ENCODE peak calls at places on chromosome 9, in five cellular contexts. One of them, this sample, is unnamed. For H3K4me1 and H3K27me3, the result is how much of the 10 kb centered on the place peaks cover.

GRCh38 chr9:83981126-83981871 is 694 bp downstream of the RMI1 start:
- ATAC-seq in HepG2: peak
- ATAC-seq in upper lobe of left lung: no peak
- ATAC-seq in naive thymus-derived CD4-positive, alpha-beta T cell: no peak
- ATAC-seq in K562: peak
- ATAC-seq in this sample: no peak

GRCh38 chr9:134681061-134681661 is 39.6 kb downstream of the COL5A1 start:
- ATAC-seq in HepG2: no peak
- ATAC-seq in upper lobe of left lung: no peak
- ATAC-seq in naive thymus-derived CD4-positive, alpha-beta T cell: no peak
- ATAC-seq in K562: no peak
- ATAC-seq in this sample: peak

GRCh38 chr9:20321683-20322082 is 300.6 kb downstream of the MLLT3 start:
- ATAC-seq in HepG2: no peak
- ATAC-seq in upper lobe of left lung: no peak
- ATAC-seq in naive thymus-derived CD4-positive, alpha-beta T cell: peak
- ATAC-seq in K562: no peak
- ATAC-seq in this sample: no peak

GRCh38 chr9:76451234-76451633 is 7.7 kb upstream of the GCNT1 start:
- ATAC-seq in HepG2: no peak
- ATAC-seq in upper lobe of left lung: no peak
- ATAC-seq in naive thymus-derived CD4-positive, alpha-beta T cell: no peak
- ATAC-seq in K562: no peak
- ATAC-seq in this sample: peak

GRCh38 chr9:107675476-107676264 is 186.1 kb upstream of the KLF4 start:
- ATAC-seq in HepG2: no peak
- ATAC-seq in upper lobe of left lung: peak
- ATAC-seq in naive thymus-derived CD4-positive, alpha-beta T cell: peak
- ATAC-seq in K562: no peak
- ATAC-seq in this sample: no peak

GRCh38 chr9:81264516-81264915 is 424.8 kb downstream of the TLE1 start:
- ATAC-seq in HepG2: no peak
- ATAC-seq in upper lobe of left lung: no peak
- ATAC-seq in naive thymus-derived CD4-positive, alpha-beta T cell: no peak
- ATAC-seq in K562: no peak
- ATAC-seq in this sample: peak

GRCh38 chr9:114745108-114745848 is 60.6 kb downstream of the TNFSF15 start:
- ATAC-seq in HepG2: no peak
- ATAC-seq in upper lobe of left lung: no peak
- ATAC-seq in naive thymus-derived CD4-positive, alpha-beta T cell: no peak
- ATAC-seq in K562: no peak
- ATAC-seq in this sample: no peak

GRCh38 chr9:136488247-136489214 is 5.7 kb upstream of the SEC16A start:
- ATAC-seq in HepG2: peak
- ATAC-seq in upper lobe of left lung: peak
- ATAC-seq in naive thymus-derived CD4-positive, alpha-beta T cell: peak
- ATAC-seq in K562: peak
- ATAC-seq in this sample: no peak

GRCh38 chr9:97928968-97929604 is 6.8 kb upstream of the TRMO start:
- ATAC-seq in HepG2: no peak
- ATAC-seq in upper lobe of left lung: no peak
- ATAC-seq in naive thymus-derived CD4-positive, alpha-beta T cell: peak
- ATAC-seq in K562: peak
- ATAC-seq in this sample: no peak

GRCh38 chr9:6973762-6974161 is 216.0 kb downstream of the KDM4C start:
- ATAC-seq in HepG2: peak
- ATAC-seq in upper lobe of left lung: no peak
- ATAC-seq in naive thymus-derived CD4-positive, alpha-beta T cell: peak
- ATAC-seq in K562: no peak
- ATAC-seq in this sample: no peak

GRCh38 chr9:128203842-128204551 is 818 bp downstream of the DNM1 start:
- ATAC-seq in HepG2: peak
- ATAC-seq in upper lobe of left lung: no peak
- ATAC-seq in naive thymus-derived CD4-positive, alpha-beta T cell: no peak
- ATAC-seq in K562: peak
- ATAC-seq in this sample: peak

GRCh38 chr9:77830618-77831285 is 182.6 kb upstream of the GNA14 start:
- ATAC-seq in HepG2: no peak
- ATAC-seq in upper lobe of left lung: no peak
- ATAC-seq in naive thymus-derived CD4-positive, alpha-beta T cell: no peak
- ATAC-seq in K562: no peak
- ATAC-seq in this sample: no peak

GRCh38 chr9:33295571-33295970 is 5.3 kb downstream of the NFX1 start:
- ATAC-seq in HepG2: no peak
- ATAC-seq in upper lobe of left lung: no peak
- ATAC-seq in naive thymus-derived CD4-positive, alpha-beta T cell: no peak
- ATAC-seq in K562: no peak
- ATAC-seq in this sample: no peak

GRCh38 chr9:17134396-17134842 is 421 bp upstream of the CNTLN start:
- ATAC-seq in HepG2: no peak
- ATAC-seq in upper lobe of left lung: peak
- ATAC-seq in naive thymus-derived CD4-positive, alpha-beta T cell: no peak
- ATAC-seq in K562: no peak
- ATAC-seq in this sample: peak

GRCh38 chr9:122031806-122032205 is 61.3 kb downstream of the TTLL11 start:
- ATAC-seq in HepG2: no peak
- ATAC-seq in upper lobe of left lung: no peak
- ATAC-seq in naive thymus-derived CD4-positive, alpha-beta T cell: no peak
- ATAC-seq in K562: no peak
- ATAC-seq in this sample: no peak

GRCh38 chr9:133200631-133201030 is 8.4 kb downstream of the OBP2B start:
- ATAC-seq in HepG2: no peak
- ATAC-seq in upper lobe of left lung: no peak
- ATAC-seq in naive thymus-derived CD4-positive, alpha-beta T cell: no peak
- ATAC-seq in K562: no peak
- ATAC-seq in this sample: no peak

GRCh38 chr9:133202688-133203453 is 6.2 kb downstream of the OBP2B start:
- ATAC-seq in HepG2: no peak
- ATAC-seq in upper lobe of left lung: no peak
- ATAC-seq in naive thymus-derived CD4-positive, alpha-beta T cell: no peak
- ATAC-seq in K562: no peak
- ATAC-seq in this sample: no peak

GRCh38 chr9:133202145-133202513 is 6.9 kb downstream of the OBP2B start:
- ATAC-seq in HepG2: no peak
- ATAC-seq in upper lobe of left lung: no peak
- ATAC-seq in naive thymus-derived CD4-positive, alpha-beta T cell: no peak
- ATAC-seq in K562: no peak
- ATAC-seq in this sample: no peak

GRCh38 chr9:133201424-133202144 is 7.5 kb downstream of the OBP2B start:
- ATAC-seq in HepG2: no peak
- ATAC-seq in upper lobe of left lung: no peak
- ATAC-seq in naive thymus-derived CD4-positive, alpha-beta T cell: no peak
- ATAC-seq in K562: no peak
- ATAC-seq in this sample: no peak

DNA sequence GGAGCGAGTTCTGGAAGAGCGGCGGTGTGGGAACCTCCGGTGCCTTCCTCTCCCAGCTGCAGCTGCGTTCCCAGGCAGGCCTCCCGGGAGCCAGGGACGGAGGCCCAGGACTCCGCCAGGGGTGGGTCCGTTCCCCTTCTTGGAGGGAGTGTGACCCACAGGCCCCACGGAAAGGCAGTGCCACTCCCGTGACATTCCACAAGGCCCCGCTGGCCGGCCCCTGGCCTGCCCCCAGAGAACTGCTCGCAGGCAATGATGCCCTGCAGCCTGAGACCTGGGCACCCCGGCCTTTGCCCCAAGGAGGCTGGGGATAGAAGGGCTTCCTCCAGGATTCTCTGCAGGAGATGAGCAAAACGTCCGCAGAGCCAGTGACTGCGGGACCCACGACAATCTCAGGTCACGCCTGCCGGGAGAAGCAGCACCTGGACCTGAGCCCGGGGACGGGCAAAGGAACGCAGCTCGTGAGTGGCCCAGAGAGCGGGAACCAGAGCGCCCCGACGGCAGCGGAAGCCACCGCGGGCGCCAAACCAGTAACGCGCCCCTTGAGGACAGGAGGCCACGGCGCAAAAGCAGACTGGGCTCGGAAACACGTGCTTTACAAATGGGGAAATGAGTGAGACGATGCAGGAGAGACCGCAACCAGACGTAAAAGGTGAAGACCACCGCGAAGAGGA is 9.3 kb downstream of the OBP2B start:
- ATAC-seq in HepG2: peak
- ATAC-seq in upper lobe of left lung: peak
- ATAC-seq in naive thymus-derived CD4-positive, alpha-beta T cell: peak
- ATAC-seq in K562: peak
- ATAC-seq in this sample: no peak
- H3K4me1 ChIP-seq in HepG2: under half
- H3K4me1 ChIP-seq in upper lobe of left lung: under half
- H3K4me1 ChIP-seq in naive thymus-derived CD4-positive, alpha-beta T cell: under half
- H3K4me1 ChIP-seq in K562: under half
- H3K4me1 ChIP-seq in this sample: under half

GRCh38 chr9:130296783-130297055 is 31.2 kb downstream of the HMCN2 start:
- ATAC-seq in HepG2: no peak
- ATAC-seq in upper lobe of left lung: no peak
- ATAC-seq in naive thymus-derived CD4-positive, alpha-beta T cell: no peak
- ATAC-seq in K562: no peak
- ATAC-seq in this sample: no peak
- H3K4me3 ChIP-seq in HepG2: no peak
- H3K4me3 ChIP-seq in upper lobe of left lung: no peak
- H3K4me3 ChIP-seq in naive thymus-derived CD4-positive, alpha-beta T cell: no peak
- H3K4me3 ChIP-seq in K562: no peak
- H3K4me3 ChIP-seq in this sample: no peak

GRCh38 chr9:95488971-95489370 is 27.8 kb downstream of the PTCH1 start:
- ATAC-seq in HepG2: no peak
- ATAC-seq in upper lobe of left lung: no peak
- ATAC-seq in naive thymus-derived CD4-positive, alpha-beta T cell: no peak
- ATAC-seq in K562: no peak
- ATAC-seq in this sample: no peak
- H3K27me3 ChIP-seq in HepG2: under half
- H3K27me3 ChIP-seq in upper lobe of left lung: under half
- H3K27me3 ChIP-seq in naive thymus-derived CD4-positive, alpha-beta T cell: under half
- H3K27me3 ChIP-seq in K562: under half
- H3K27me3 ChIP-seq in this sample: under half

GRCh38 chr9:9791621-9792020 is 821.2 kb downstream of the PTPRD start:
- ATAC-seq in HepG2: no peak
- ATAC-seq in upper lobe of left lung: no peak
- ATAC-seq in naive thymus-derived CD4-positive, alpha-beta T cell: no peak
- ATAC-seq in K562: no peak
- ATAC-seq in this sample: no peak
- H3K4me1 ChIP-seq in HepG2: under half
- H3K4me1 ChIP-seq in upper lobe of left lung: under half
- H3K4me1 ChIP-seq in naive thymus-derived CD4-positive, alpha-beta T cell: under half
- H3K4me1 ChIP-seq in K562: under half
- H3K4me1 ChIP-seq in this sample: under half

GRCh38 chr9:131278421-131279111 is 2.3 kb upstream of the FAM78A start:
- ATAC-seq in HepG2: no peak
- ATAC-seq in upper lobe of left lung: peak
- ATAC-seq in naive thymus-derived CD4-positive, alpha-beta T cell: peak
- ATAC-seq in K562: peak
- ATAC-seq in this sample: no peak

GRCh38 chr9:131277673-131278420 is 1.5 kb upstream of the FAM78A start:
- ATAC-seq in HepG2: peak
- ATAC-seq in upper lobe of left lung: peak
- ATAC-seq in naive thymus-derived CD4-positive, alpha-beta T cell: peak
- ATAC-seq in K562: peak
- ATAC-seq in this sample: peak

GRCh38 chr9:131275332-131276106 is 791 bp downstream of the FAM78A start:
- ATAC-seq in HepG2: peak
- ATAC-seq in upper lobe of left lung: no peak
- ATAC-seq in naive thymus-derived CD4-positive, alpha-beta T cell: no peak
- ATAC-seq in K562: peak
- ATAC-seq in this sample: no peak

GRCh38 chr9:131276107-131276888 is at the start of gene FAM78A:
- ATAC-seq in HepG2: no peak
- ATAC-seq in upper lobe of left lung: no peak
- ATAC-seq in naive thymus-derived CD4-positive, alpha-beta T cell: peak
- ATAC-seq in K562: peak
- ATAC-seq in this sample: no peak

DNA sequence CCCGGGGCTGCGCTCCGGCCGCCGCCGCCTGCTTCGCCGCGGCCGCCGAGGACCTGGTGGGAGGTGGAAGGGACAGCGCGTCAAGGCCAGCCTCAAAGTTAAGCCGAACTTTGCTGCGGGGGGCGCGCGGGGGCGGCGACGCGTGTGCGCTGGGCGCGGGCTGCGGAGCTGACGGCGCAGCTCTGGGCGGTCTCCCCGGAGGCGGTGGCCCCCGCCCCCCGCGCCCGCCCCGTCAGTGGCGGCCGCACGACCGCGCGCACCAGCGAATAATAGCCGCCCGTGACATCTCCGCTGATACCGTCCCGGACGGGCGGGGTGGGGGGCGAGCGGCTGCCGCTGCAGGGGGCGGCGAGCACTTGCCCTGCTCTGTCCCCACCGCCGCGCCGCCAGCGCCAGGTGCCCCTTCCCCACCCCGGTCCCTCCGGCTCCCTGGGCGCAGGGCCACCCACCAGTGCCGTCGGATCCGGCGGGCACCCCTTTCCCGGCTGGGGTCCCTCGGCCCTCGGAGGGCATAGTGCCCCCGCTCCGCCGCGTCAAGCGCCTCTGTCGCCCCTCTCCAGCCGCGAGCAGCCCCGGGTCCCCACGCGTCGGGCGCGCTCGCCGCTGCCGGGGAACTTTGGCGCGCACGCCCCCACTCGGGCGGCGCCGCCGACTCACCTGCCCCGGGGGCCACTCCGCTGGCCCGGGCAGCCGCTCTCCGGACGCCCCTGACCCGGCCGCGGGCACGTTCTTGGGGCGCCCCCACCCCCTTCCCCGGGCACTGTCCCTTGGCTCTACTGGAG is 772 bp upstream of the FAM78A start:
- ATAC-seq in HepG2: no peak
- ATAC-seq in upper lobe of left lung: no peak
- ATAC-seq in naive thymus-derived CD4-positive, alpha-beta T cell: peak
- ATAC-seq in K562: peak
- ATAC-seq in this sample: peak
- H3K4me3 ChIP-seq in HepG2: peak
- H3K4me3 ChIP-seq in upper lobe of left lung: peak
- H3K4me3 ChIP-seq in naive thymus-derived CD4-positive, alpha-beta T cell: peak
- H3K4me3 ChIP-seq in K562: peak
- H3K4me3 ChIP-seq in this sample: peak

GRCh38 chr9:34997375-34997774 is 7.8 kb downstream of the DNAJB5 start:
- ATAC-seq in HepG2: peak
- ATAC-seq in upper lobe of left lung: no peak
- ATAC-seq in naive thymus-derived CD4-positive, alpha-beta T cell: no peak
- ATAC-seq in K562: peak
- ATAC-seq in this sample: no peak
- H3K27me3 ChIP-seq in HepG2: under half
- H3K27me3 ChIP-seq in upper lobe of left lung: under half
- H3K27me3 ChIP-seq in naive thymus-derived CD4-positive, alpha-beta T cell: under half
- H3K27me3 ChIP-seq in K562: under half
- H3K27me3 ChIP-seq in this sample: under half

GRCh38 chr9:69173891-69174644 is at the start of gene TJP2:
- ATAC-seq in HepG2: peak
- ATAC-seq in upper lobe of left lung: peak
- ATAC-seq in naive thymus-derived CD4-positive, alpha-beta T cell: peak
- ATAC-seq in K562: peak
- ATAC-seq in this sample: peak
- H3K4me1 ChIP-seq in HepG2: half or more
- H3K4me1 ChIP-seq in upper lobe of left lung: half or more
- H3K4me1 ChIP-seq in naive thymus-derived CD4-positive, alpha-beta T cell: under half
- H3K4me1 ChIP-seq in K562: under half
- H3K4me1 ChIP-seq in this sample: half or more

GRCh38 chr9:125121156-125121555 is 22.2 kb downstream of the SCAI start:
- ATAC-seq in HepG2: peak
- ATAC-seq in upper lobe of left lung: no peak
- ATAC-seq in naive thymus-derived CD4-positive, alpha-beta T cell: no peak
- ATAC-seq in K562: no peak
- ATAC-seq in this sample: no peak
- H3K4me3 ChIP-seq in HepG2: no peak
- H3K4me3 ChIP-seq in upper lobe of left lung: no peak
- H3K4me3 ChIP-seq in naive thymus-derived CD4-positive, alpha-beta T cell: no peak
- H3K4me3 ChIP-seq in K562: no peak
- H3K4me3 ChIP-seq in this sample: no peak